ENCODE peak calls at places on chromosomes 1 and 21, in seven cellular contexts. Z is adrenal gland, N is tibial artery, J is pancreas, X is HL-60, Y is nephron progenitor cell, A is BE2C. M is an unnamed sample.

GRCh38 chr1:182718311-182718710 is 33.9 kb upstream of the RGS8 start:
- DNase-seq in Z (no peak), J (no peak), X (no peak), N (no peak), A (no peak), Y (no peak), M (no peak)

GRCh38 chr1:235328271-235329138 is at the start of gene GGPS1:
- DNase-seq in A (peak), N (peak), J (peak), Y (peak), Z (peak), X (peak), M (peak)

GRCh38 chr21:46124926-46125845 is 27.3 kb downstream of the COL6A2 start:
- DNase-seq in Y (peak), N (peak), Z (peak), A (peak), X (no peak), J (no peak), M (peak)

GRCh38 chr1:230778916-230779590 is 31.9 kb downstream of the CAPN9 start:
- DNase-seq in Y (no peak), X (no peak), J (no peak), A (no peak), N (no peak), Z (no peak), M (no peak)

GRCh38 chr1:15577691-15578090 is 7.2 kb downstream of the AGMAT start:
- DNase-seq in A (no peak), X (no peak), N (no peak), Z (no peak), J (no peak), Y (no peak), M (no peak)

GRCh38 chr1:246092136-246092535 is 414.9 kb downstream of the SMYD3 start:
- DNase-seq in Y (no peak), J (no peak), X (peak), Z (no peak), A (no peak), N (no peak), M (no peak)

GRCh38 chr1:178960781-178961180 is 64.9 kb upstream of the FAM20B start:
- DNase-seq in Z (no peak), A (no peak), N (no peak), Y (no peak), J (no peak), X (no peak), M (no peak)

GRCh38 chr1:115280073-115280472 is 58.0 kb downstream of the NGF start:
- DNase-seq in Y (no peak), J (no peak), X (no peak), Z (no peak), A (no peak), N (no peak), M (no peak)

GRCh38 chr1:209870151-209870831 is 42.5 kb downstream of the UTP25 start:
- DNase-seq in A (peak), N (no peak), Y (no peak), Z (no peak), X (no peak), J (no peak), M (no peak)

GRCh38 chr1:99170516-99170915 is 93.8 kb upstream of the PLPPR4 start:
- DNase-seq in Y (no peak), X (no peak), A (no peak), J (no peak), Z (no peak), N (no peak), M (no peak)

GRCh38 chr21:41816583-41817165 is 49.8 kb upstream of the RIPK4 start:
- DNase-seq in J (peak), Y (peak), Z (peak), X (peak), A (peak), N (peak), M (no peak)

GRCh38 chr1:230858918-230859819 is 9.2 kb downstream of the C1orf198 start:
- DNase-seq in A (no peak), N (no peak), X (no peak), J (no peak), Z (no peak), Y (no peak), M (no peak)

GRCh38 chr1:245874942-245875580 is 632.0 kb downstream of the SMYD3 start:
- DNase-seq in X (no peak), N (peak), Z (peak), A (peak), Y (no peak), J (peak), M (no peak)

GRCh38 chr1:44894591-44894990 is 51.5 kb upstream of the PTCH2 start:
- DNase-seq in X (no peak), A (no peak), N (no peak), Z (no peak), J (no peak), Y (no peak), M (no peak)

GRCh38 chr1:25872708-25873107 is 2.8 kb downstream of the PAQR7 start:
- DNase-seq in A (no peak), J (no peak), X (no peak), Z (no peak), Y (no peak), N (no peak), M (peak)

GRCh38 chr1:109112056-109112651 is 1.8 kb upstream of the ELAPOR1 start:
- DNase-seq in N (no peak), J (no peak), X (no peak), Y (no peak), Z (no peak), A (no peak), M (no peak)

GRCh38 chr1:178746345-178746744 is 21.3 kb downstream of the RALGPS2 start:
- DNase-seq in N (no peak), X (no peak), Z (no peak), Y (no peak), J (no peak), A (no peak), M (no peak)

GRCh38 chr1:10614377-10615225 is 139.9 kb downstream of the PEX14 start:
- DNase-seq in J (no peak), A (no peak), Y (no peak), X (no peak), N (no peak), Z (no peak), M (no peak)
- TF ChIP-seq CTCF in J (no peak), A (no peak), Y (no peak), X (no peak), N (no peak), Z (no peak), M (no peak)

DNA sequence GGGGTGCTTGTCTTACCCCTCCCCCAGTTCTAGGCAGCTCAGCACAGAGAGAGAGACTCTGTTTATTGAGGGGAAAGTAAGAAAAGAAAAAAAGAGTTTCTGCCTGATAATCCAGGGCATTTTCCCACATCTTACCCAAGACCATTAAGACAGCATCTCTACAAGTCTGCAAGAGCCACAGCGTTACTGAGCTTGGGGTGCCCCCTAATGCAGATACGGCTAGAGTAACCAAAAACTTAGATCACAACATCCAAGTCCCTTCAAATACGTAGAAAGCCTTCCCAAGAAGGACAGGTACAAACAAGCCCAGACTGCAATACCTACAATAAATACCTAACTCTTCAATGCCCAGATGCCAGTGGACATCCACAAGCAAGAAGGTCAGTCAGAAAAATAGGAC is 6.2 kb upstream of the TEX50 start:
- DNase-seq in Y (no peak), J (no peak), X (no peak), Z (no peak), N (no peak), A (no peak), M (no peak)
- TF ChIP-seq CTCF in Y (no peak), J (no peak), X (no peak), Z (no peak), N (no peak), A (no peak), M (no peak)

DNA sequence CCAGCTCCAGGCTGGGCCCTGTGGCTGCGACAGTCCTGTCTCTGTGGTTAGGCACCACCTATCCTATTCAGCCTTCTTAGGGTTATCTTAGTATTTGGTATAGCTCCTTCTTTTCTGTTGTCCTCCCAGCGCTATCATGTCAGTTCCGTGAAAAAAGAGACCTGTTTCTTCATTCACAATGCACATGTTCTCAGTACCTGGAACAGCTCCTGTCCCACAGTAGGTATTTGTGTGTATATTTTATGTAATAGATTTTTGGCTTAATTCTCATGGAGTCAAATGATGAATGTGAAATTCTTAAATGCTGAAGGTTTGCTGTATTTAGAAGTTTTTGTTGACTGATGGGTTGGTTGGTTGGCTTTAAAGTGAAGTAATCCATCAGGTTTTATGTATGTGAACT is 279.7 kb downstream of the ST6GALNAC3 start:
- DNase-seq in N (no peak), J (no peak), Y (no peak), Z (no peak), A (no peak), X (no peak), M (no peak)
- TF ChIP-seq CTCF in N (no peak), J (no peak), Y (no peak), Z (no peak), A (no peak), X (no peak), M (no peak)

GRCh38 chr1:181190362-181191035 is 102.0 kb downstream of the IER5 start:
- DNase-seq in Y (no peak), Z (no peak), X (no peak), N (no peak), A (no peak), J (no peak), M (no peak)
- TF ChIP-seq CTCF in Y (no peak), Z (no peak), X (no peak), N (no peak), A (no peak), J (no peak), M (no peak)

GRCh38 chr1:101436100-101436511 is 199.3 kb downstream of the S1PR1 start:
- DNase-seq in Z (no peak), J (no peak), X (no peak), Y (no peak), N (no peak), A (no peak), M (no peak)
- TF ChIP-seq CTCF in Z (no peak), J (no peak), X (no peak), Y (no peak), N (no peak), A (no peak), M (no peak)

GRCh38 chr1:219876798-219877209 is 51.6 kb downstream of the SLC30A10 start:
- DNase-seq in Z (no peak), J (no peak), X (peak), Y (no peak), A (no peak), N (no peak), M (no peak)
- TF ChIP-seq CTCF in Z (no peak), J (no peak), X (no peak), Y (no peak), A (peak), N (no peak), M (no peak)

GRCh38 chr1:20151906-20152598 is 12.9 kb downstream of the PLA2G2F start:
- DNase-seq in Z (peak), N (peak), J (peak), Y (peak), X (peak), A (peak), M (peak)
- TF ChIP-seq CTCF in Z (peak), N (peak), J (peak), Y (peak), X (peak), A (peak), M (peak)

GRCh38 chr1:24094554-24094953 is 17.4 kb downstream of the MYOM3 start:
- DNase-seq in N (no peak), X (no peak), J (no peak), Y (no peak), Z (no peak), A (no peak), M (no peak)
- TF ChIP-seq CTCF in N (no peak), X (no peak), J (no peak), Y (no peak), Z (no peak), A (no peak), M (no peak)

GRCh38 chr1:236451796-236452373 is 57.8 kb downstream of the EDARADD start:
- DNase-seq in N (no peak), A (peak), X (peak), J (peak), Y (no peak), Z (no peak), M (no peak)
- TF ChIP-seq CTCF in N (no peak), A (peak), X (peak), J (peak), Y (peak), Z (peak), M (peak)

M was measured in CD14-positive monocyte.